ENCODE peak calls at places on chromosomes 4 and X, in nine cellular contexts. One of them, this sample, is unnamed.

GRCh38 chr4:158814207-158814606 is 45.4 kb downstream of the FNIP2 start:
- DNase-seq in choroid plexus epithelial cell: no peak
- DNase-seq in body of pancreas: no peak
- DNase-seq in progenitor cell of endocrine pancreas: no peak
- DNase-seq in fibroblast of mammary gland: no peak
- DNase-seq in glutamatergic neuron: no peak
- DNase-seq in adrenal gland: no peak
- DNase-seq in lower leg skin: no peak
- DNase-seq in nephron progenitor cell: no peak
- DNase-seq in this sample: no peak

GRCh38 chrX:19846995-19847790 is 40.2 kb downstream of the SH3KBP1 start:
- DNase-seq in lower leg skin: peak; percentile 87
- DNase-seq in choroid plexus epithelial cell: peak; percentile 91
- DNase-seq in glutamatergic neuron: no peak
- DNase-seq in progenitor cell of endocrine pancreas: no peak
- DNase-seq in nephron progenitor cell: no peak
- DNase-seq in fibroblast of mammary gland: peak; percentile 87
- DNase-seq in body of pancreas: peak; percentile 46
- DNase-seq in adrenal gland: peak; percentile 74
- DNase-seq in this sample: peak; percentile 80

GRCh38 chr4:19689511-19689910 is 562.2 kb upstream of the SLIT2 start:
- DNase-seq in glutamatergic neuron: no peak
- DNase-seq in body of pancreas: no peak
- DNase-seq in choroid plexus epithelial cell: peak; percentile 72
- DNase-seq in fibroblast of mammary gland: peak; percentile 41
- DNase-seq in progenitor cell of endocrine pancreas: no peak
- DNase-seq in nephron progenitor cell: no peak
- DNase-seq in lower leg skin: no peak
- DNase-seq in adrenal gland: no peak
- DNase-seq in this sample: peak; percentile 89

GRCh38 chr4:119209077-119209476 is 3.4 kb upstream of the USP53 start:
- DNase-seq in fibroblast of mammary gland: peak; percentile 99
- DNase-seq in lower leg skin: no peak
- DNase-seq in adrenal gland: no peak
- DNase-seq in body of pancreas: no peak
- DNase-seq in glutamatergic neuron: no peak
- DNase-seq in nephron progenitor cell: no peak
- DNase-seq in choroid plexus epithelial cell: peak; percentile 92
- DNase-seq in progenitor cell of endocrine pancreas: no peak
- DNase-seq in this sample: peak; percentile 93

GRCh38 chr4:185257086-185257485 is 47.7 kb downstream of the SNX25 start:
- DNase-seq in nephron progenitor cell: no peak
- DNase-seq in progenitor cell of endocrine pancreas: no peak
- DNase-seq in lower leg skin: no peak
- DNase-seq in glutamatergic neuron: no peak
- DNase-seq in adrenal gland: no peak
- DNase-seq in choroid plexus epithelial cell: no peak
- DNase-seq in body of pancreas: no peak
- DNase-seq in fibroblast of mammary gland: no peak
- DNase-seq in this sample: no peak

GRCh38 chr4:164413743-164414142 is 340.2 kb upstream of the SMIM31 start:
- DNase-seq in lower leg skin: no peak
- DNase-seq in body of pancreas: no peak
- DNase-seq in nephron progenitor cell: no peak
- DNase-seq in adrenal gland: no peak
- DNase-seq in progenitor cell of endocrine pancreas: no peak
- DNase-seq in glutamatergic neuron: no peak
- DNase-seq in fibroblast of mammary gland: no peak
- DNase-seq in choroid plexus epithelial cell: no peak
- DNase-seq in this sample: no peak

GRCh38 chrX:67961516-67961915 is 417.7 kb downstream of the AR start:
- DNase-seq in nephron progenitor cell: no peak
- DNase-seq in progenitor cell of endocrine pancreas: no peak
- DNase-seq in fibroblast of mammary gland: no peak
- DNase-seq in glutamatergic neuron: no peak
- DNase-seq in body of pancreas: no peak
- DNase-seq in choroid plexus epithelial cell: no peak
- DNase-seq in lower leg skin: no peak
- DNase-seq in adrenal gland: no peak
- DNase-seq in this sample: no peak

GRCh38 chr4:108036252-108036651 is 46.6 kb downstream of the HADH start:
- DNase-seq in choroid plexus epithelial cell: no peak
- DNase-seq in lower leg skin: no peak
- DNase-seq in glutamatergic neuron: no peak
- DNase-seq in progenitor cell of endocrine pancreas: no peak
- DNase-seq in adrenal gland: no peak
- DNase-seq in fibroblast of mammary gland: no peak
- DNase-seq in nephron progenitor cell: no peak
- DNase-seq in body of pancreas: no peak
- DNase-seq in this sample: no peak

GRCh38 chr4:7924570-7924969 is 15.1 kb downstream of the AFAP1 start:
- DNase-seq in fibroblast of mammary gland: no peak
- DNase-seq in lower leg skin: no peak
- DNase-seq in choroid plexus epithelial cell: peak; percentile 27
- DNase-seq in nephron progenitor cell: no peak
- DNase-seq in glutamatergic neuron: no peak
- DNase-seq in adrenal gland: no peak
- DNase-seq in body of pancreas: no peak
- DNase-seq in progenitor cell of endocrine pancreas: no peak
- DNase-seq in this sample: no peak

GRCh38 chr4:185265942-185266341 is 56.5 kb downstream of the SNX25 start:
- DNase-seq in body of pancreas: no peak
- DNase-seq in nephron progenitor cell: no peak
- DNase-seq in fibroblast of mammary gland: peak; percentile 55
- DNase-seq in choroid plexus epithelial cell: peak; percentile 76
- DNase-seq in progenitor cell of endocrine pancreas: no peak
- DNase-seq in adrenal gland: no peak
- DNase-seq in glutamatergic neuron: no peak
- DNase-seq in lower leg skin: no peak
- DNase-seq in this sample: no peak

GRCh38 chr4:189533603-189534002 is 407.1 kb upstream of the FRG1 start:
- DNase-seq in lower leg skin: no peak
- DNase-seq in adrenal gland: no peak
- DNase-seq in body of pancreas: no peak
- DNase-seq in choroid plexus epithelial cell: peak; percentile 4
- DNase-seq in fibroblast of mammary gland: no peak
- DNase-seq in glutamatergic neuron: no peak
- DNase-seq in nephron progenitor cell: no peak
- DNase-seq in progenitor cell of endocrine pancreas: no peak
- DNase-seq in this sample: peak; percentile 1

GRCh38 chrX:30530591-30530990 is 47.0 kb downstream of the TASL start:
- DNase-seq in adrenal gland: no peak
- DNase-seq in progenitor cell of endocrine pancreas: no peak
- DNase-seq in choroid plexus epithelial cell: peak; percentile 58
- DNase-seq in nephron progenitor cell: no peak
- DNase-seq in glutamatergic neuron: no peak
- DNase-seq in body of pancreas: no peak
- DNase-seq in lower leg skin: no peak
- DNase-seq in fibroblast of mammary gland: peak; percentile 50
- DNase-seq in this sample: peak; percentile 51

GRCh38 chrX:118963159-118963558 is 11.3 kb upstream of the LONRF3 start:
- DNase-seq in nephron progenitor cell: no peak
- DNase-seq in choroid plexus epithelial cell: no peak
- DNase-seq in glutamatergic neuron: no peak
- DNase-seq in body of pancreas: no peak
- DNase-seq in adrenal gland: no peak
- DNase-seq in progenitor cell of endocrine pancreas: no peak
- DNase-seq in fibroblast of mammary gland: no peak
- DNase-seq in lower leg skin: no peak
- DNase-seq in this sample: no peak

GRCh38 chrX:24371391-24371972 is 11.0 kb downstream of the SUPT20HL1 start:
- DNase-seq in progenitor cell of endocrine pancreas: peak; percentile 63
- DNase-seq in lower leg skin: no peak
- DNase-seq in adrenal gland: peak; percentile 54
- DNase-seq in fibroblast of mammary gland: peak; percentile 65
- DNase-seq in glutamatergic neuron: peak; percentile 61
- DNase-seq in choroid plexus epithelial cell: peak; percentile 67
- DNase-seq in nephron progenitor cell: peak; percentile 78
- DNase-seq in body of pancreas: peak; percentile 75
- DNase-seq in this sample: peak; percentile 67

DNA sequence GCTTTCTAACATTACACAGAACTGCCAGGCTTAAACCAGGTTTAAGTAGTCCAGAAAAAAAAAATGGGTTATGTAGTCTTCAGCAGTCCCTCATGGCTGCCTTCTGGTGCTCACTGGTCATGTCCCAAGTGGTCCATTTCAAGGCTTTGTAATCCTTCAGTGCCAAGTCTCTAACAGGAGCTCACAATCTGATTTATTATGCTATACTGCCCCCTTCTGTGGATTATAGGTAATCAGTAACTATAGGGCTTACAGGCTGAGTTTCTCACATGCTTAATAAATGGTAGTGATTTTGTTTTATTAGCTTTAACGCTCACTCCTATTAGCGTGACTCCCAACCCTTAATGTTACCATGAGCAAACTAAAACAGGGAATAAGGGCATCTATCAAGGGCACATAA is 92.5 kb upstream of the EDA2R start:
- DNase-seq in lower leg skin: no peak
- DNase-seq in body of pancreas: no peak
- DNase-seq in glutamatergic neuron: no peak
- DNase-seq in choroid plexus epithelial cell: peak; percentile 72
- DNase-seq in nephron progenitor cell: peak; percentile 2
- DNase-seq in progenitor cell of endocrine pancreas: no peak
- DNase-seq in adrenal gland: no peak
- DNase-seq in fibroblast of mammary gland: peak; percentile 68
- DNase-seq in this sample: peak; percentile 68
- TF ChIP-seq CTCF in lower leg skin: no peak
- TF ChIP-seq CTCF in body of pancreas: no peak
- TF ChIP-seq CTCF in glutamatergic neuron: peak; percentile 48
- TF ChIP-seq CTCF in choroid plexus epithelial cell: peak; percentile 54
- TF ChIP-seq CTCF in nephron progenitor cell: peak; percentile 26
- TF ChIP-seq CTCF in progenitor cell of endocrine pancreas: peak; percentile 48
- TF ChIP-seq CTCF in adrenal gland: peak; percentile 34
- TF ChIP-seq CTCF in fibroblast of mammary gland: peak; percentile 47
- TF ChIP-seq CTCF in this sample: peak; percentile 38

DNA sequence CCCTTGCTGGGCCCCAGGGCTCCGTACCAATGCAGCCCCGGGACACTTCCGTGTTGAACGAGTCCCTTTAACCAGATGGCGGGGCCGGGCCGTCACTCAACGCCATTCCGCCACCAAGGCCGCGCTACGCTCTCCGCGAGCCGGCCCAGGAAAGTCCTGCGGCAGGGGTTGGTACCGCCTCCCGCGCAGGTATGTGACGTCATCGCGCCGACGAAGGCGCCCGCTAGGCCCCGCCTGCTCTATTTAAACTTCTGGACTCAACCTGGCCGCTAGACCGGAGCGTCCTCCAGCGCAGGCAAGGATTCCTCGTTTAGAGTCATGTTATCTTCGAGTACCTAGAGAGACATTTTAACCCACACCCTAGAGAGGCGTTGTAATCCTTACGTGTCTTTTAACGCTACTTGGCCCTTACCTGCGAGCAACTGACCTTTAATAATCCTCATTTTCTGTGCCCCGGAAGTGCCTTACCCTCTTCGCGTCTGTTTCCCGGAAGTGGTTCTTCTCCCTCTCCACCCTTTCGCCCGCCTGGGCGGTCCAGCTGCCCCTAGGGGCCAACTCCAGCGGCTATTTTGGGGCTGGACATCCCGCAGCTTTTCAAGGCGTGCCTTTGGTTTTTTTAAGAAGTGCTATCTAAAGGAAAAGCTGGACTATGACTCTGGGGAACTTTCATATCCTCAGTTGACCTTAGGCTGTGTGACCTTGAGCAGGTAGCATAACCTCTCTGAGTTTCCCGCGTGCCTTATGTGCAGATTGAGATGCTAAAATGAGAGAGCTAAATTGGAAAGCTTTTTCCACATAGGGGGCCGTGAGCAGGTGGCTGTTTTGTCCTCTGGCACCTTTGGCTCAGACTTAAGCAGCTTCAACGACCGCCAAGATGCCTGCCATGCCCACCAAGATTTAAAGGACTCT is at the start of gene PNPLA4:
- DNase-seq in lower leg skin: peak; percentile 94
- DNase-seq in fibroblast of mammary gland: peak; percentile 68
- DNase-seq in adrenal gland: peak; percentile 92
- DNase-seq in body of pancreas: peak; percentile 85
- DNase-seq in glutamatergic neuron: peak; percentile 82
- DNase-seq in nephron progenitor cell: peak; percentile 76
- DNase-seq in choroid plexus epithelial cell: peak; percentile 80
- DNase-seq in progenitor cell of endocrine pancreas: peak; percentile 67
- DNase-seq in this sample: peak; percentile 81
- TF ChIP-seq CTCF in lower leg skin: no peak
- TF ChIP-seq CTCF in fibroblast of mammary gland: no peak
- TF ChIP-seq CTCF in adrenal gland: peak; percentile 30
- TF ChIP-seq CTCF in body of pancreas: peak; percentile 24
- TF ChIP-seq CTCF in glutamatergic neuron: peak; percentile 25
- TF ChIP-seq CTCF in nephron progenitor cell: peak; percentile 7
- TF ChIP-seq CTCF in choroid plexus epithelial cell: peak; percentile 42
- TF ChIP-seq CTCF in progenitor cell of endocrine pancreas: peak; percentile 25
- TF ChIP-seq CTCF in this sample: peak; percentile 9

GRCh38 chrX:47199286-47199685 is 5.7 kb downstream of the UBA1 start:
- DNase-seq in nephron progenitor cell: no peak
- DNase-seq in fibroblast of mammary gland: no peak
- DNase-seq in choroid plexus epithelial cell: no peak
- DNase-seq in lower leg skin: no peak
- DNase-seq in progenitor cell of endocrine pancreas: no peak
- DNase-seq in adrenal gland: no peak
- DNase-seq in glutamatergic neuron: no peak
- DNase-seq in body of pancreas: no peak
- DNase-seq in this sample: no peak

GRCh38 chrX:47202316-47202715 is 8.7 kb downstream of the UBA1 start:
- DNase-seq in body of pancreas: no peak
- DNase-seq in choroid plexus epithelial cell: no peak
- DNase-seq in nephron progenitor cell: no peak
- DNase-seq in lower leg skin: no peak
- DNase-seq in glutamatergic neuron: no peak
- DNase-seq in progenitor cell of endocrine pancreas: no peak
- DNase-seq in adrenal gland: no peak
- DNase-seq in fibroblast of mammary gland: no peak
- DNase-seq in this sample: no peak

GRCh38 chrX:47201545-47201944 is 7.9 kb downstream of the UBA1 start:
- DNase-seq in adrenal gland: no peak
- DNase-seq in fibroblast of mammary gland: no peak
- DNase-seq in nephron progenitor cell: no peak
- DNase-seq in lower leg skin: no peak
- DNase-seq in body of pancreas: no peak
- DNase-seq in progenitor cell of endocrine pancreas: no peak
- DNase-seq in glutamatergic neuron: no peak
- DNase-seq in choroid plexus epithelial cell: no peak
- DNase-seq in this sample: no peak

GRCh38 chrX:47198687-47199080 is 5.1 kb downstream of the UBA1 start:
- DNase-seq in lower leg skin: no peak
- DNase-seq in progenitor cell of endocrine pancreas: no peak
- DNase-seq in fibroblast of mammary gland: no peak
- DNase-seq in nephron progenitor cell: no peak
- DNase-seq in glutamatergic neuron: no peak
- DNase-seq in adrenal gland: no peak
- DNase-seq in choroid plexus epithelial cell: no peak
- DNase-seq in body of pancreas: no peak
- DNase-seq in this sample: no peak

GRCh38 chrX:47200385-47201150 is 6.9 kb downstream of the UBA1 start:
- DNase-seq in fibroblast of mammary gland: peak; percentile 96
- DNase-seq in glutamatergic neuron: no peak
- DNase-seq in body of pancreas: no peak
- DNase-seq in lower leg skin: no peak
- DNase-seq in adrenal gland: peak; percentile 70
- DNase-seq in nephron progenitor cell: no peak
- DNase-seq in choroid plexus epithelial cell: peak; percentile 45
- DNase-seq in progenitor cell of endocrine pancreas: no peak
- DNase-seq in this sample: peak; percentile 50
- TF ChIP-seq CTCF in fibroblast of mammary gland: peak; percentile 60
- TF ChIP-seq CTCF in glutamatergic neuron: no peak
- TF ChIP-seq CTCF in body of pancreas: no peak
- TF ChIP-seq CTCF in lower leg skin: no peak
- TF ChIP-seq CTCF in adrenal gland: peak; percentile 22
- TF ChIP-seq CTCF in nephron progenitor cell: no peak
- TF ChIP-seq CTCF in choroid plexus epithelial cell: peak; percentile 33
- TF ChIP-seq CTCF in progenitor cell of endocrine pancreas: no peak
- TF ChIP-seq CTCF in this sample: peak; percentile 14

GRCh38 chrX:131763674-131764073 is 219.8 kb downstream of the OR13H1 start:
- DNase-seq in body of pancreas: no peak
- DNase-seq in adrenal gland: peak; percentile 87
- DNase-seq in fibroblast of mammary gland: peak; percentile 83
- DNase-seq in choroid plexus epithelial cell: no peak
- DNase-seq in progenitor cell of endocrine pancreas: no peak
- DNase-seq in glutamatergic neuron: no peak
- DNase-seq in nephron progenitor cell: no peak
- DNase-seq in lower leg skin: peak; percentile 93
- DNase-seq in this sample: no peak
- TF ChIP-seq CTCF in body of pancreas: no peak
- TF ChIP-seq CTCF in adrenal gland: no peak
- TF ChIP-seq CTCF in fibroblast of mammary gland: peak; percentile 43
- TF ChIP-seq CTCF in choroid plexus epithelial cell: no peak
- TF ChIP-seq CTCF in progenitor cell of endocrine pancreas: no peak
- TF ChIP-seq CTCF in glutamatergic neuron: no peak
- TF ChIP-seq CTCF in nephron progenitor cell: no peak
- TF ChIP-seq CTCF in lower leg skin: no peak
- TF ChIP-seq CTCF in this sample: no peak

This sample was measured in fibroblast of pulmonary artery.